ENCODE peak calls at places on chromosome 11, in nine cellular contexts. One of them, this sample, is unnamed.

GRCh38 chr11:111871693-111872161 is 346 bp upstream of the ALG9 start:
- DNase-seq in Caco-2: no peak
- DNase-seq in gastrocnemius medialis: no peak
- DNase-seq in tibial nerve: no peak
- DNase-seq in astrocyte: no peak
- DNase-seq in BJ: no peak
- DNase-seq in HFF-Myc: no peak
- DNase-seq in suprapubic skin: no peak
- DNase-seq in choroid plexus epithelial cell: no peak
- DNase-seq in this sample: no peak

GRCh38 chr11:36459046-36459445 is 51.0 kb downstream of the TRAF6 start:
- DNase-seq in Caco-2: no peak
- DNase-seq in gastrocnemius medialis: no peak
- DNase-seq in tibial nerve: no peak
- DNase-seq in astrocyte: no peak
- DNase-seq in BJ: no peak
- DNase-seq in HFF-Myc: no peak
- DNase-seq in suprapubic skin: no peak
- DNase-seq in choroid plexus epithelial cell: no peak
- DNase-seq in this sample: no peak

GRCh38 chr11:77081976-77082836 is 15.4 kb downstream of the CAPN5 start:
- DNase-seq in Caco-2: peak
- DNase-seq in gastrocnemius medialis: peak
- DNase-seq in tibial nerve: peak
- DNase-seq in astrocyte: no peak
- DNase-seq in BJ: no peak
- DNase-seq in HFF-Myc: no peak
- DNase-seq in suprapubic skin: peak
- DNase-seq in choroid plexus epithelial cell: no peak
- DNase-seq in this sample: peak

GRCh38 chr11:74777877-74778276 is 29.2 kb downstream of the RNF169 start:
- DNase-seq in Caco-2: no peak
- DNase-seq in gastrocnemius medialis: no peak
- DNase-seq in tibial nerve: no peak
- DNase-seq in astrocyte: no peak
- DNase-seq in BJ: no peak
- DNase-seq in HFF-Myc: no peak
- DNase-seq in suprapubic skin: no peak
- DNase-seq in choroid plexus epithelial cell: no peak
- DNase-seq in this sample: no peak

GRCh38 chr11:42066113-42066512 is 606.7 kb upstream of the LRRC4C start:
- DNase-seq in Caco-2: no peak
- DNase-seq in gastrocnemius medialis: peak
- DNase-seq in tibial nerve: no peak
- DNase-seq in astrocyte: peak
- DNase-seq in BJ: no peak
- DNase-seq in HFF-Myc: no peak
- DNase-seq in suprapubic skin: peak
- DNase-seq in choroid plexus epithelial cell: no peak
- DNase-seq in this sample: peak

GRCh38 chr11:43589601-43590250 is 90.8 kb upstream of the HSD17B12 start:
- DNase-seq in Caco-2: no peak
- DNase-seq in gastrocnemius medialis: no peak
- DNase-seq in tibial nerve: no peak
- DNase-seq in astrocyte: no peak
- DNase-seq in BJ: no peak
- DNase-seq in HFF-Myc: no peak
- DNase-seq in suprapubic skin: no peak
- DNase-seq in choroid plexus epithelial cell: no peak
- DNase-seq in this sample: no peak

GRCh38 chr11:92528051-92528450 is 303.4 kb downstream of the FAT3 start:
- DNase-seq in Caco-2: no peak
- DNase-seq in gastrocnemius medialis: no peak
- DNase-seq in tibial nerve: no peak
- DNase-seq in astrocyte: peak
- DNase-seq in BJ: peak
- DNase-seq in HFF-Myc: no peak
- DNase-seq in suprapubic skin: no peak
- DNase-seq in choroid plexus epithelial cell: peak
- DNase-seq in this sample: no peak

GRCh38 chr11:116217006-116217405 is 555.8 kb downstream of the BUD13 start:
- DNase-seq in Caco-2: peak
- DNase-seq in gastrocnemius medialis: no peak
- DNase-seq in tibial nerve: no peak
- DNase-seq in astrocyte: no peak
- DNase-seq in BJ: no peak
- DNase-seq in HFF-Myc: peak
- DNase-seq in suprapubic skin: no peak
- DNase-seq in choroid plexus epithelial cell: peak
- DNase-seq in this sample: no peak

GRCh38 chr11:15073361-15074205 is at the start of gene CALCB:
- DNase-seq in Caco-2: no peak
- DNase-seq in gastrocnemius medialis: no peak
- DNase-seq in tibial nerve: no peak
- DNase-seq in astrocyte: peak
- DNase-seq in BJ: no peak
- DNase-seq in HFF-Myc: no peak
- DNase-seq in suprapubic skin: no peak
- DNase-seq in choroid plexus epithelial cell: no peak
- DNase-seq in this sample: no peak

GRCh38 chr11:34891611-34892010 is 24.6 kb downstream of the APIP start:
- DNase-seq in Caco-2: no peak
- DNase-seq in gastrocnemius medialis: no peak
- DNase-seq in tibial nerve: no peak
- DNase-seq in astrocyte: no peak
- DNase-seq in BJ: no peak
- DNase-seq in HFF-Myc: no peak
- DNase-seq in suprapubic skin: no peak
- DNase-seq in choroid plexus epithelial cell: no peak
- DNase-seq in this sample: no peak

GRCh38 chr11:87038235-87038960 is 664 bp downstream of the TMEM135 start:
- DNase-seq in Caco-2: no peak
- DNase-seq in gastrocnemius medialis: no peak
- DNase-seq in tibial nerve: no peak
- DNase-seq in astrocyte: no peak
- DNase-seq in BJ: no peak
- DNase-seq in HFF-Myc: no peak
- DNase-seq in suprapubic skin: no peak
- DNase-seq in choroid plexus epithelial cell: peak
- DNase-seq in this sample: no peak

DNA sequence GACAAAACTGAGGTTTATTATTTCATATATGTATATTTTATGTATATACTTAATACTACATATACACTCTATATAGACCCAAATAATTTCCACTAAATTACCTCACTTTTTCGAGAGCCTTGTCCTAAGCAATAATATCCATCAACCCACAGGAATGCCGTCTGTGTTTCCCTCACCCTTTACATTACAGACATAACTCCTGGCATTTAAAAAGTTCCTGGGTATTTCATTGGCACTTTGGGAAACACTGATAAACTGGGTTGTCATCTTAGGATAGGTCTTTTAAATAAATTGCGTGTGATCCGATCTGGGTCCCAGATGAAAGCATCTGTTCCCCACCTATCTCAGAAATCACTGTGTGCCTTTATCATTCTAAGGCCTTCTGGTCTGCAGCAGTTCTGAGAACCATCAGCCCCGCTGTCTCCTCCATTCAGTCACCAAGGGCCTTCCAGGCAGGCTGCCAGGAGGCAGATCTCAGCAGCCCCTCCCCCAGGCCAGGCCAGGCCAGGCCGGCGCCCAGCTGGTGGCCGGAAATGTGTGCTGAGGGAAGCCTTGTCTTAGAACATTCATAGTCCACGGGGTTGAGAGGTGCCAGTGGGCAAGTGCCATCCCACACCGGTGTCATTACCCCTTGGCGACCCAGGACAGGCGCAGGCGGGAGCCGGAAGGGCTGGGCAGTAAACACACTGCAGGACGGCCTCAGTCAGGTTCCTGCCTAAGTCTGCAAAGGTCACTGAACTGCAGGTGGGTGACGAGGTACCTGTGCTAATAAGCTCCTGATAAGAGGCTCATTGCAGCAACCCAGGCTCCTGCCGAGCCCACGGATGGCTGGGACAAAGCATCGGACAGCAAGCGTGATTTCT is 3.3 kb downstream of the FGF19 start:
- DNase-seq in Caco-2: peak
- DNase-seq in gastrocnemius medialis: no peak
- DNase-seq in tibial nerve: no peak
- DNase-seq in astrocyte: peak
- DNase-seq in BJ: no peak
- DNase-seq in HFF-Myc: no peak
- DNase-seq in suprapubic skin: no peak
- DNase-seq in choroid plexus epithelial cell: peak
- DNase-seq in this sample: no peak
- H3K4me3 ChIP-seq in Caco-2: no peak
- H3K4me3 ChIP-seq in gastrocnemius medialis: no peak
- H3K4me3 ChIP-seq in tibial nerve: no peak
- H3K4me3 ChIP-seq in astrocyte: no peak
- H3K4me3 ChIP-seq in BJ: no peak
- H3K4me3 ChIP-seq in HFF-Myc: no peak
- H3K4me3 ChIP-seq in suprapubic skin: no peak
- H3K4me3 ChIP-seq in choroid plexus epithelial cell: no peak
- H3K4me3 ChIP-seq in this sample: no peak

GRCh38 chr11:113272281-113272680 is 42.1 kb upstream of the TTC12 start:
- DNase-seq in Caco-2: no peak
- DNase-seq in gastrocnemius medialis: no peak
- DNase-seq in tibial nerve: no peak
- DNase-seq in astrocyte: no peak
- DNase-seq in BJ: no peak
- DNase-seq in HFF-Myc: no peak
- DNase-seq in suprapubic skin: no peak
- DNase-seq in choroid plexus epithelial cell: no peak
- DNase-seq in this sample: no peak
- TF ChIP-seq CTCF in Caco-2: no peak
- TF ChIP-seq CTCF in gastrocnemius medialis: no peak
- TF ChIP-seq CTCF in tibial nerve: no peak
- TF ChIP-seq CTCF in astrocyte: no peak
- TF ChIP-seq CTCF in BJ: no peak
- TF ChIP-seq CTCF in HFF-Myc: no peak
- TF ChIP-seq CTCF in suprapubic skin: no peak
- TF ChIP-seq CTCF in choroid plexus epithelial cell: no peak
- TF ChIP-seq CTCF in this sample: no peak

GRCh38 chr11:71991494-71991893 is 7.2 kb upstream of the IL18BP start:
- DNase-seq in Caco-2: peak
- DNase-seq in gastrocnemius medialis: no peak
- DNase-seq in tibial nerve: no peak
- DNase-seq in astrocyte: no peak
- DNase-seq in BJ: no peak
- DNase-seq in HFF-Myc: no peak
- DNase-seq in suprapubic skin: no peak
- DNase-seq in choroid plexus epithelial cell: no peak
- DNase-seq in this sample: no peak
- H3K4me3 ChIP-seq in Caco-2: no peak
- H3K4me3 ChIP-seq in gastrocnemius medialis: no peak
- H3K4me3 ChIP-seq in tibial nerve: no peak
- H3K4me3 ChIP-seq in astrocyte: no peak
- H3K4me3 ChIP-seq in BJ: no peak
- H3K4me3 ChIP-seq in HFF-Myc: no peak
- H3K4me3 ChIP-seq in suprapubic skin: no peak
- H3K4me3 ChIP-seq in choroid plexus epithelial cell: no peak
- H3K4me3 ChIP-seq in this sample: no peak

GRCh38 chr11:61892085-61892370 is 683 bp upstream of the FADS3 start:
- DNase-seq in Caco-2: no peak
- DNase-seq in gastrocnemius medialis: no peak
- DNase-seq in tibial nerve: no peak
- DNase-seq in astrocyte: no peak
- DNase-seq in BJ: no peak
- DNase-seq in HFF-Myc: no peak
- DNase-seq in suprapubic skin: no peak
- DNase-seq in choroid plexus epithelial cell: no peak
- DNase-seq in this sample: no peak

GRCh38 chr11:61893981-61894380 is 2.6 kb upstream of the FADS3 start:
- DNase-seq in Caco-2: no peak
- DNase-seq in gastrocnemius medialis: no peak
- DNase-seq in tibial nerve: no peak
- DNase-seq in astrocyte: peak
- DNase-seq in BJ: peak
- DNase-seq in HFF-Myc: no peak
- DNase-seq in suprapubic skin: no peak
- DNase-seq in choroid plexus epithelial cell: peak
- DNase-seq in this sample: no peak

GRCh38 chr11:61890536-61891330 is 612 bp downstream of the FADS3 start:
- DNase-seq in Caco-2: peak
- DNase-seq in gastrocnemius medialis: peak
- DNase-seq in tibial nerve: no peak
- DNase-seq in astrocyte: peak
- DNase-seq in BJ: peak
- DNase-seq in HFF-Myc: no peak
- DNase-seq in suprapubic skin: peak
- DNase-seq in choroid plexus epithelial cell: peak
- DNase-seq in this sample: peak

GRCh38 chr11:61889831-61890230 is 1.5 kb downstream of the FADS3 start:
- DNase-seq in Caco-2: no peak
- DNase-seq in gastrocnemius medialis: no peak
- DNase-seq in tibial nerve: no peak
- DNase-seq in astrocyte: no peak
- DNase-seq in BJ: no peak
- DNase-seq in HFF-Myc: no peak
- DNase-seq in suprapubic skin: no peak
- DNase-seq in choroid plexus epithelial cell: no peak
- DNase-seq in this sample: no peak

GRCh38 chr11:61891331-61892084 is at the start of gene FADS3:
- DNase-seq in Caco-2: peak
- DNase-seq in gastrocnemius medialis: peak
- DNase-seq in tibial nerve: peak
- DNase-seq in astrocyte: peak
- DNase-seq in BJ: peak
- DNase-seq in HFF-Myc: no peak
- DNase-seq in suprapubic skin: peak
- DNase-seq in choroid plexus epithelial cell: peak
- DNase-seq in this sample: peak
- TF ChIP-seq CTCF in Caco-2: no peak
- TF ChIP-seq CTCF in gastrocnemius medialis: peak
- TF ChIP-seq CTCF in tibial nerve: no peak
- TF ChIP-seq CTCF in astrocyte: no peak
- TF ChIP-seq CTCF in BJ: no peak
- TF ChIP-seq CTCF in HFF-Myc: no peak
- TF ChIP-seq CTCF in suprapubic skin: no peak
- TF ChIP-seq CTCF in choroid plexus epithelial cell: no peak
- TF ChIP-seq CTCF in this sample: no peak

This sample was measured in psoas muscle.